ENCODE peak calls at places on chromosomes 6 and 20, in four cellular contexts. X is AG10803, H is cardiac fibroblast, F is PC-9. G is an unnamed sample.
A peak's percentile ranks its signal among the peaks of the same experiment; 100 is the strongest.

GRCh38 chr6:89564752-89565427 is 73.7 kb downstream of the LYRM2 start:
- DNase-seq in X (no peak), H (no peak), F (no peak), G (no peak)

GRCh38 chr6:12766365-12766764 is 49.8 kb downstream of the PHACTR1 start:
- DNase-seq in X (no peak), H (no peak), F (no peak), G (no peak)

GRCh38 chr6:117496383-117496990 is 14.0 kb downstream of the DCBLD1 start:
- DNase-seq in X (peak; percentile 69), H (peak; percentile 37), F (no peak), G (peak; percentile 72)

GRCh38 chr6:135230702-135231468 is 49.8 kb downstream of the MYB start:
- DNase-seq in X (no peak), H (peak; percentile 6), F (no peak), G (peak; percentile 9)

GRCh38 chr20:31605902-31606677 is 1.0 kb downstream of the ID1 start:
- DNase-seq in X (no peak), H (peak; percentile 34), F (no peak), G (no peak)

GRCh38 chr6:40426341-40427066 is 160.7 kb downstream of the LRFN2 start:
- DNase-seq in X (no peak), H (no peak), F (no peak), G (no peak)

GRCh38 chr6:122283884-122284283 is 115.6 kb upstream of the HSF2 start:
- DNase-seq in X (no peak), H (no peak), F (no peak), G (no peak)

GRCh38 chr6:28235912-28236452 is 10.9 kb downstream of the ZSCAN9 start:
- DNase-seq in X (no peak), H (no peak), F (no peak), G (no peak)

GRCh38 chr6:95243091-95243490 is 334.2 kb upstream of the MANEA start:
- DNase-seq in X (no peak), H (no peak), F (no peak), G (no peak)

GRCh38 chr6:24980507-24981384 is 45.0 kb upstream of the RIPOR2 start:
- DNase-seq in X (peak; percentile 33), H (peak; percentile 85), F (peak; percentile 44), G (no peak)

GRCh38 chr6:118744261-118744941 is 93.0 kb upstream of the CEP85L start:
- DNase-seq in X (peak; percentile 96), H (no peak), F (no peak), G (peak; percentile 84)

GRCh38 chr20:3744806-3745685 is 12.6 kb downstream of the HSPA12B start:
- DNase-seq in X (no peak), H (peak; percentile 23), F (peak; percentile 89), G (peak; percentile 59)
- H3K4me3 ChIP-seq in X (no peak overlapping the region), H (no peak overlapping the region), F (peak overlapping the region; percentile 37), G (no peak overlapping the region)

DNA sequence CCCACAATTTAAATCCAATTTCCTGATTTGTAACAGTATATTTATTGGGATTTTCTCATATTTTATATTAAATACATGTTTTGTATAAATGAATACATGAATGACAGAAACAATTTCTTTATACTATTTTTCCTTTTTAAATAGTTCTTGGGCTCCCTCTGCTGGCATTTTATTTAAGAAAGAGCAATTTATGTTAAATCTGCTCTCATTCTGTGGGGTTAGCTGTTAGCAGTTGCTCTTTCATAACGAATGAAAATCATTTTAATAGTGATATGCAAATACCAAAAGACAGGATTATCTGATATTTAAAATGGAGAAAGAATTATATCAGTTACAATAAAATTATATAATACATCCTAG is 118.3 kb downstream of the RALGAPA2 start:
- DNase-seq in X (peak; percentile 43), H (peak; percentile 53), F (no peak), G (peak; percentile 57)
- TF ChIP-seq CTCF in X (no peak), H (peak; percentile 31), F (peak; percentile 27), G (peak; percentile 41)

GRCh38 chr20:63734111-63734945 is 2.1 kb upstream of the LIME1 start:
- DNase-seq in X (no peak), H (no peak), F (no peak), G (no peak)

GRCh38 chr20:63736893-63737689 is 627 bp downstream of the LIME1 start:
- DNase-seq in X (no peak), H (no peak), F (no peak), G (no peak)

GRCh38 chr20:63734946-63735858 is 1.3 kb upstream of the LIME1 start:
- DNase-seq in X (no peak), H (no peak), F (no peak), G (no peak)

GRCh38 chr20:63737690-63737939 is 1.2 kb downstream of the LIME1 start:
- DNase-seq in X (no peak), H (no peak), F (no peak), G (no peak)

GRCh38 chr20:63735859-63736718 is at the start of gene LIME1:
- DNase-seq in X (no peak), H (no peak), F (no peak), G (no peak)
- H3K4me3 ChIP-seq in X (no peak within 1 kb of the TSS), H (no peak within 1 kb of the TSS), F (no peak within 1 kb of the TSS), G (no peak within 1 kb of the TSS)

GRCh38 chr6:84967965-84968364 is 203.6 kb upstream of the TBX18 start:
- DNase-seq in X (no peak), H (no peak), F (no peak), G (no peak)

GRCh38 chr6:84967389-84967788 is 203.0 kb upstream of the TBX18 start:
- DNase-seq in X (peak; percentile 50), H (peak; percentile 73), F (peak; percentile 2), G (peak; percentile 48)
- TF ChIP-seq CTCF in X (peak; percentile 71), H (peak; percentile 68), F (peak; percentile 60), G (peak; percentile 57)

G was measured in astrocyte of the spinal cord.